ENCODE peak calls at places on chromosomes 16 and 17, in eight cellular contexts. C is CD4-positive, alpha-beta memory T cell; K is CD4-positive, alpha-beta T cell; X is breast epithelium; T is natural killer cell; J is GM23248; D is ELR; F is GM20000. W is an unnamed sample.

GRCh38 chr17:5031365-5032082 is 3.7 kb downstream of the SLC52A1 start:
- DNase-seq in C (peak; percentile 77), K (peak; percentile 77), X (peak; percentile 75), T (peak; percentile 78), J (peak; percentile 86), D (peak; percentile 87), F (peak; percentile 95), W (peak; percentile 85)

GRCh38 chr17:4438162-4438944 is 4.6 kb downstream of the SPNS3 start:
- DNase-seq in C (no peak), K (no peak), X (no peak), T (no peak), J (no peak), D (no peak), F (no peak), W (no peak)

GRCh38 chr16:19644877-19645276 is 73.2 kb downstream of the KNOP1 start:
- DNase-seq in C (no peak), K (no peak), X (no peak), T (no peak), J (no peak), D (no peak), F (no peak), W (no peak)

GRCh38 chr17:17645961-17646360 is 35.3 kb upstream of the RAI1 start:
- DNase-seq in C (no peak), K (no peak), X (no peak), T (no peak), J (peak; percentile 26), D (no peak), F (no peak), W (no peak)

GRCh38 chr17:3647769-3648540 is 11.4 kb downstream of the CTNS start:
- DNase-seq in C (peak; percentile 21), K (no peak), X (no peak), T (no peak), J (peak; percentile 76), D (peak; percentile 70), F (no peak), W (no peak)

GRCh38 chr17:1638171-1638583 is 7.4 kb downstream of the SCARF1 start:
- DNase-seq in C (no peak), K (no peak), X (no peak), T (no peak), J (no peak), D (no peak), F (no peak), W (no peak)

GRCh38 chr16:69187891-69188451 is 1.0 kb downstream of the SNTB2 start:
- DNase-seq in C (peak; percentile 60), K (peak; percentile 23), X (no peak), T (peak; percentile 30), J (peak; percentile 64), D (peak; percentile 60), F (peak; percentile 54), W (no peak)

GRCh38 chr17:73482674-73483293 is 161.5 kb downstream of the SDK2 start:
- DNase-seq in C (no peak), K (no peak), X (no peak), T (no peak), J (no peak), D (no peak), F (no peak), W (no peak)

GRCh38 chr17:48571826-48572417 is 6.2 kb downstream of the HOXB4 start:
- DNase-seq in C (no peak), K (no peak), X (no peak), T (no peak), J (no peak), D (no peak), F (no peak), W (no peak)

W was measured in CD14-positive monocyte.